ENCODE peak calls at places on chromosomes 6 and 20, in seven cellular contexts. V, R, C, K, Q, A and P are unnamed samples.

GRCh38 chr6:39496951-39497350 is 174.4 kb upstream of the KCNK16 start:
- DNase-seq in A (no peak), V (no peak), R (no peak), K (peak), Q (no peak), C (no peak), P (peak)

GRCh38 chr6:148367418-148368024 is 24.9 kb downstream of the SASH1 start:
- DNase-seq in R (peak), C (no peak), A (peak), Q (no peak), K (peak), V (no peak), P (peak)

GRCh38 chr6:163062790-163063189 is 335.0 kb downstream of the PACRG start:
- DNase-seq in V (no peak), A (no peak), Q (no peak), K (no peak), C (no peak), R (no peak), P (no peak)

GRCh38 chr6:139698526-139699182 is 324.2 kb upstream of the CITED2 start:
- DNase-seq in C (no peak), A (no peak), Q (no peak), K (peak), V (no peak), R (no peak), P (no peak)

GRCh38 chr6:73823046-73823735 is 127.2 kb downstream of the CD109 start:
- DNase-seq in R (no peak), C (no peak), Q (no peak), K (no peak), A (no peak), V (no peak), P (no peak)

GRCh38 chr6:5335020-5335419 is 73.7 kb downstream of the FARS2 start:
- DNase-seq in K (no peak), Q (no peak), V (no peak), A (no peak), R (no peak), C (no peak), P (no peak)

GRCh38 chr20:62707281-62707941 is 1.2 kb upstream of the NTSR1 start:
- DNase-seq in C (no peak), A (no peak), R (no peak), Q (no peak), V (no peak), K (no peak), P (no peak)

GRCh38 chr6:111992851-111993250 is 61.1 kb upstream of the CCN6 start:
- DNase-seq in V (no peak), C (no peak), R (no peak), A (no peak), Q (no peak), K (no peak), P (no peak)

GRCh38 chr6:142297996-142298753 is 3.6 kb upstream of the ADGRG6 start:
- DNase-seq in Q (no peak), V (no peak), C (no peak), A (no peak), K (no peak), R (no peak), P (no peak)

GRCh38 chr6:56072856-56073255 is 174.5 kb downstream of the COL21A1 start:
- DNase-seq in K (no peak), R (no peak), C (no peak), A (no peak), V (no peak), Q (no peak), P (no peak)

GRCh38 chr6:7100072-7100750 is 7.5 kb upstream of the RREB1 start:
- DNase-seq in R (no peak), Q (no peak), A (no peak), K (no peak), C (no peak), V (no peak), P (no peak)

GRCh38 chr6:19851273-19852089 is 14.3 kb downstream of the ID4 start:
- DNase-seq in Q (no peak), A (peak), R (peak), K (no peak), C (peak), V (no peak), P (no peak)

GRCh38 chr20:61252601-61253263 is 671 bp downstream of the CDH4 start:
- DNase-seq in Q (no peak), A (no peak), R (no peak), K (no peak), C (peak), V (no peak), P (no peak)

GRCh38 chr6:41671376-41671775 is 33.1 kb downstream of the MDFI start:
- DNase-seq in Q (no peak), K (no peak), C (no peak), R (no peak), A (no peak), V (no peak), P (peak)

GRCh38 chr6:21616005-21616404 is 22.5 kb downstream of the SOX4 start:
- DNase-seq in Q (no peak), C (no peak), R (no peak), K (no peak), V (no peak), A (no peak), P (no peak)

GRCh38 chr6:45898941-45899682 is 116.5 kb downstream of the CLIC5 start:
- DNase-seq in K (no peak), R (no peak), V (no peak), A (no peak), Q (no peak), C (no peak), P (no peak)

GRCh38 chr6:160795716-160796115 is 93.7 kb downstream of the PLG start:
- DNase-seq in R (no peak), V (no peak), A (no peak), C (no peak), Q (no peak), K (no peak), P (no peak)

GRCh38 chr6:35728663-35729348 is 8.0 kb upstream of the ARMC12 start:
- DNase-seq in Q (peak), A (no peak), V (peak), R (no peak), K (peak), C (no peak), P (peak)

GRCh38 chr20:53652090-53652858 is 58.6 kb upstream of the ZNF217 start:
- DNase-seq in V (no peak), C (no peak), Q (no peak), A (no peak), K (no peak), R (no peak), P (no peak)
- TF ChIP-seq CTCF in V (no peak), C (no peak), Q (no peak), A (no peak), K (no peak), R (no peak), P (no peak)

GRCh38 chr6:26044140-26045045 is 42.8 kb upstream of the HFE start:
- DNase-seq in R (peak), K (no peak), A (no peak), Q (no peak), V (peak), C (no peak), P (peak)

GRCh38 chr6:26045939-26046368 is 41.3 kb upstream of the HFE start:
- DNase-seq in Q (no peak), A (no peak), K (no peak), R (no peak), C (no peak), V (no peak), P (no peak)

GRCh38 chr6:26043389-26044139 is 43.7 kb upstream of the HFE start:
- DNase-seq in V (peak), C (peak), A (peak), K (peak), Q (peak), R (peak), P (peak)

GRCh38 chr6:26048590-26048989 is 38.6 kb upstream of the HFE start:
- DNase-seq in K (no peak), R (no peak), C (no peak), A (no peak), V (no peak), Q (no peak), P (no peak)

GRCh38 chr6:26045046-26045938 is 41.9 kb upstream of the HFE start:
- DNase-seq in R (peak), A (peak), Q (peak), K (peak), V (peak), C (peak), P (peak)
- TF ChIP-seq CTCF in R (no peak), A (no peak), Q (no peak), K (no peak), V (no peak), C (no peak), P (no peak)

DNA sequence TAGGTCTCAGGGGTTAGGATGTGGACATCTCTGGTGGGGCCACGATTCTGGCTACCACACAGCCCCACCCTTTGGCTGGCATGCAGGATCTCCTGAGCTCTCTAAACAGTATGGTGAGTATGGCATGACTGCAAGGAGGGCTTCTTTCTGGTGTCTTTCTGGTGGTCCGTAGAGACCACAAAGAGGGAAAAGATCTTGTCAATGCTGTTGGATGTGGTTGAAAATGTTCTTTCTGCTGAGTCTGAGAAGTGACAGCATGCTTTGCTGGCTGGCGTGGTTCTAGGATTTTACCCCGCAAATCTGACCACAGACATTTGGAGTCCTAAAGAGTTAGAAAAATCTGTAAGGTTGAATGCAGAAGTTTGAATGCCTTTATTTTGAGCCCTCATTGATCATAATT is 474.9 kb upstream of the CHD6 start:
- DNase-seq in C (no peak), A (no peak), V (no peak), K (no peak), R (no peak), Q (no peak), P (no peak)
- TF ChIP-seq CTCF in C (no peak), A (no peak), V (no peak), K (no peak), R (no peak), Q (no peak), P (no peak)

DNA sequence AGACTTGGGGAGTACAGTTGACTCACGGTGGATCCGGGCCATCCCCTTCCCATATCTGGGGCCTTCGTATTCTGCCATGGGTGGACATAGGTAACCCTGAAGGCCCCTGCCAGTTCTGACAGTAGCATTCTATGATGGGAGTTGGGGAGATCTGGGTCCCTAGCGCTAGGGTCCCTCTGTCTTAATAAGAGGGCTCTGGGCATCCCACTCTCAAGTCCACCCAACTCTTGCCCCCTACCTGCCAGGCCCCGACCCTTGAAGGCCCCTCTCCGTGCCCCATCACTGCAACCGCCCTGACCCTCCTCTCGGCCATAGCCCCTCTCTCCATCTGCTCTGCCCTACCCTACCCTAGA is 6.5 kb upstream of the CAPN11 start:
- DNase-seq in C (no peak), R (no peak), A (no peak), V (no peak), Q (no peak), K (no peak), P (no peak)
- TF ChIP-seq CTCF in C (no peak), R (no peak), A (no peak), V (no peak), Q (no peak), K (no peak), P (no peak)

GRCh38 chr6:33298773-33299236 is at the start of gene RGL2:
- DNase-seq in V (peak), R (peak), C (no peak), A (no peak), K (peak), Q (peak), P (peak)

GRCh38 chr6:33299237-33299944 is 649 bp upstream of the RGL2 start:
- DNase-seq in V (peak), A (no peak), C (peak), Q (peak), R (peak), K (peak), P (peak)

GRCh38 chr6:33296797-33297405 is 1.8 kb downstream of the RGL2 start:
- DNase-seq in A (no peak), V (no peak), C (no peak), R (no peak), Q (no peak), K (no peak), P (peak)

GRCh38 chr6:33297406-33297955 is 1.3 kb downstream of the RGL2 start:
- DNase-seq in C (no peak), R (peak), K (no peak), A (no peak), Q (no peak), V (peak), P (peak)

GRCh38 chr6:33297956-33298772 is 578 bp downstream of the RGL2 start:
- DNase-seq in V (no peak), A (no peak), K (peak), R (peak), C (peak), Q (no peak), P (peak)
- TF ChIP-seq CTCF in V (no peak), A (no peak), K (no peak), R (no peak), C (no peak), Q (no peak), P (no peak)

GRCh38 chr6:168773788-168774187 is 332.8 kb downstream of the SMOC2 start:
- DNase-seq in K (no peak), V (no peak), R (no peak), C (no peak), A (no peak), Q (no peak), P (no peak)
- TF ChIP-seq CTCF in K (no peak), V (no peak), R (no peak), C (no peak), A (no peak), Q (no peak), P (no peak)